ENCODE peak calls at places on chromosomes 3 and 15, in six cellular contexts. One of them, this sample, is unnamed.

GRCh38 chr3:21705769-21706168 is 45.2 kb downstream of the ZNF385D start:
- DNase-seq in EL: peak
- DNase-seq in upper lobe of right lung: no peak
- DNase-seq in Ammon's horn: peak
- DNase-seq in naive thymus-derived CD8-positive, alpha-beta T cell: no peak
- DNase-seq in fibroblast of the aortic adventitia: peak
- DNase-seq in this sample: no peak

GRCh38 chr3:71998995-71999673 is 214.2 kb upstream of the PROK2 start:
- DNase-seq in EL: peak
- DNase-seq in upper lobe of right lung: no peak
- DNase-seq in Ammon's horn: no peak
- DNase-seq in naive thymus-derived CD8-positive, alpha-beta T cell: no peak
- DNase-seq in fibroblast of the aortic adventitia: peak
- DNase-seq in this sample: no peak

GRCh38 chr3:117355566-117355965 is 646.0 kb downstream of the TUSC7 start:
- DNase-seq in EL: peak
- DNase-seq in upper lobe of right lung: no peak
- DNase-seq in Ammon's horn: peak
- DNase-seq in naive thymus-derived CD8-positive, alpha-beta T cell: no peak
- DNase-seq in fibroblast of the aortic adventitia: peak
- DNase-seq in this sample: no peak

GRCh38 chr15:52233405-52233804 is 42.2 kb upstream of the GNB5 start:
- DNase-seq in EL: peak
- DNase-seq in upper lobe of right lung: no peak
- DNase-seq in Ammon's horn: no peak
- DNase-seq in naive thymus-derived CD8-positive, alpha-beta T cell: no peak
- DNase-seq in fibroblast of the aortic adventitia: no peak
- DNase-seq in this sample: no peak

GRCh38 chr3:24598691-24599090 is 104.0 kb upstream of the THRB start:
- DNase-seq in EL: peak
- DNase-seq in upper lobe of right lung: no peak
- DNase-seq in Ammon's horn: no peak
- DNase-seq in naive thymus-derived CD8-positive, alpha-beta T cell: no peak
- DNase-seq in fibroblast of the aortic adventitia: no peak
- DNase-seq in this sample: no peak

GRCh38 chr15:87144775-87145174 is 1065.1 kb downstream of the AGBL1 start:
- DNase-seq in EL: peak
- DNase-seq in upper lobe of right lung: no peak
- DNase-seq in Ammon's horn: peak
- DNase-seq in naive thymus-derived CD8-positive, alpha-beta T cell: no peak
- DNase-seq in fibroblast of the aortic adventitia: peak
- DNase-seq in this sample: no peak

GRCh38 chr15:66638377-66638776 is 63.7 kb upstream of the SMAD6 start:
- DNase-seq in EL: no peak
- DNase-seq in upper lobe of right lung: no peak
- DNase-seq in Ammon's horn: no peak
- DNase-seq in naive thymus-derived CD8-positive, alpha-beta T cell: no peak
- DNase-seq in fibroblast of the aortic adventitia: no peak
- DNase-seq in this sample: no peak

GRCh38 chr15:80118956-80119355 is 33.8 kb upstream of the FAH start:
- DNase-seq in EL: no peak
- DNase-seq in upper lobe of right lung: no peak
- DNase-seq in Ammon's horn: peak
- DNase-seq in naive thymus-derived CD8-positive, alpha-beta T cell: no peak
- DNase-seq in fibroblast of the aortic adventitia: no peak
- DNase-seq in this sample: no peak

GRCh38 chr15:70892912-70893560 is 410 bp downstream of the LRRC49 start:
- DNase-seq in EL: peak
- DNase-seq in upper lobe of right lung: no peak
- DNase-seq in Ammon's horn: peak
- DNase-seq in naive thymus-derived CD8-positive, alpha-beta T cell: no peak
- DNase-seq in fibroblast of the aortic adventitia: peak
- DNase-seq in this sample: no peak

GRCh38 chr15:51401872-51402517 is 60.5 kb downstream of the GLDN start:
- DNase-seq in EL: peak
- DNase-seq in upper lobe of right lung: peak
- DNase-seq in Ammon's horn: peak
- DNase-seq in naive thymus-derived CD8-positive, alpha-beta T cell: no peak
- DNase-seq in fibroblast of the aortic adventitia: peak
- DNase-seq in this sample: peak

GRCh38 chr15:43799209-43799944 is 643 bp downstream of the SERINC4 start:
- DNase-seq in EL: no peak
- DNase-seq in upper lobe of right lung: no peak
- DNase-seq in Ammon's horn: no peak
- DNase-seq in naive thymus-derived CD8-positive, alpha-beta T cell: no peak
- DNase-seq in fibroblast of the aortic adventitia: no peak
- DNase-seq in this sample: no peak

GRCh38 chr3:34260266-34260990 is 462.0 kb downstream of the PDCD6IP start:
- DNase-seq in EL: peak
- DNase-seq in upper lobe of right lung: no peak
- DNase-seq in Ammon's horn: peak
- DNase-seq in naive thymus-derived CD8-positive, alpha-beta T cell: no peak
- DNase-seq in fibroblast of the aortic adventitia: peak
- DNase-seq in this sample: peak

GRCh38 chr3:34793066-34793465 is 846.3 kb upstream of the ARPP21 start:
- DNase-seq in EL: no peak
- DNase-seq in upper lobe of right lung: no peak
- DNase-seq in Ammon's horn: no peak
- DNase-seq in naive thymus-derived CD8-positive, alpha-beta T cell: no peak
- DNase-seq in fibroblast of the aortic adventitia: no peak
- DNase-seq in this sample: no peak

GRCh38 chr15:30953183-30953582 is 38.2 kb downstream of the MTMR10 start:
- DNase-seq in EL: no peak
- DNase-seq in upper lobe of right lung: no peak
- DNase-seq in Ammon's horn: no peak
- DNase-seq in naive thymus-derived CD8-positive, alpha-beta T cell: no peak
- DNase-seq in fibroblast of the aortic adventitia: no peak
- DNase-seq in this sample: no peak

GRCh38 chr15:37824717-37825382 is 109.6 kb upstream of the TMCO5A start:
- DNase-seq in EL: peak
- DNase-seq in upper lobe of right lung: no peak
- DNase-seq in Ammon's horn: no peak
- DNase-seq in naive thymus-derived CD8-positive, alpha-beta T cell: no peak
- DNase-seq in fibroblast of the aortic adventitia: peak
- DNase-seq in this sample: no peak

GRCh38 chr15:36432162-36432561 is 147.3 kb upstream of the CDIN1 start:
- DNase-seq in EL: peak
- DNase-seq in upper lobe of right lung: no peak
- DNase-seq in Ammon's horn: no peak
- DNase-seq in naive thymus-derived CD8-positive, alpha-beta T cell: no peak
- DNase-seq in fibroblast of the aortic adventitia: no peak
- DNase-seq in this sample: no peak

GRCh38 chr3:106533097-106533496 is 664.3 kb upstream of the CBLB start:
- DNase-seq in EL: no peak
- DNase-seq in upper lobe of right lung: no peak
- DNase-seq in Ammon's horn: no peak
- DNase-seq in naive thymus-derived CD8-positive, alpha-beta T cell: no peak
- DNase-seq in fibroblast of the aortic adventitia: peak
- DNase-seq in this sample: no peak

GRCh38 chr3:180707921-180708320 is 28.6 kb upstream of the CCDC39 start:
- DNase-seq in EL: no peak
- DNase-seq in upper lobe of right lung: no peak
- DNase-seq in Ammon's horn: no peak
- DNase-seq in naive thymus-derived CD8-positive, alpha-beta T cell: no peak
- DNase-seq in fibroblast of the aortic adventitia: no peak
- DNase-seq in this sample: no peak

GRCh38 chr3:138059261-138059660 is 49.3 kb downstream of the CLDN18 start:
- DNase-seq in EL: no peak
- DNase-seq in upper lobe of right lung: no peak
- DNase-seq in Ammon's horn: no peak
- DNase-seq in naive thymus-derived CD8-positive, alpha-beta T cell: no peak
- DNase-seq in fibroblast of the aortic adventitia: peak
- DNase-seq in this sample: no peak

GRCh38 chr15:61173899-61174689 is 55.0 kb downstream of the RORA start:
- DNase-seq in EL: no peak
- DNase-seq in upper lobe of right lung: no peak
- DNase-seq in Ammon's horn: no peak
- DNase-seq in naive thymus-derived CD8-positive, alpha-beta T cell: no peak
- DNase-seq in fibroblast of the aortic adventitia: no peak
- DNase-seq in this sample: no peak

GRCh38 chr3:60142009-60142408 is 1092.2 kb upstream of the CFAP20DC start:
- DNase-seq in EL: no peak
- DNase-seq in upper lobe of right lung: no peak
- DNase-seq in Ammon's horn: peak
- DNase-seq in naive thymus-derived CD8-positive, alpha-beta T cell: no peak
- DNase-seq in fibroblast of the aortic adventitia: peak
- DNase-seq in this sample: no peak

GRCh38 chr3:28586325-28586724 is 237.7 kb upstream of the AZI2 start:
- DNase-seq in EL: no peak
- DNase-seq in upper lobe of right lung: no peak
- DNase-seq in Ammon's horn: no peak
- DNase-seq in naive thymus-derived CD8-positive, alpha-beta T cell: no peak
- DNase-seq in fibroblast of the aortic adventitia: no peak
- DNase-seq in this sample: no peak

GRCh38 chr15:39502616-39503195 is 78.2 kb upstream of the THBS1 start:
- DNase-seq in EL: no peak
- DNase-seq in upper lobe of right lung: no peak
- DNase-seq in Ammon's horn: no peak
- DNase-seq in naive thymus-derived CD8-positive, alpha-beta T cell: no peak
- DNase-seq in fibroblast of the aortic adventitia: peak
- DNase-seq in this sample: no peak

GRCh38 chr3:66236281-66236680 is 15.5 kb downstream of the SLC25A26 start:
- DNase-seq in EL: peak
- DNase-seq in upper lobe of right lung: no peak
- DNase-seq in Ammon's horn: no peak
- DNase-seq in naive thymus-derived CD8-positive, alpha-beta T cell: no peak
- DNase-seq in fibroblast of the aortic adventitia: peak
- DNase-seq in this sample: no peak

GRCh38 chr3:114449271-114450007 is 155.6 kb downstream of the TIGIT start:
- DNase-seq in EL: no peak
- DNase-seq in upper lobe of right lung: no peak
- DNase-seq in Ammon's horn: no peak
- DNase-seq in naive thymus-derived CD8-positive, alpha-beta T cell: no peak
- DNase-seq in fibroblast of the aortic adventitia: peak
- DNase-seq in this sample: no peak

GRCh38 chr3:105764378-105765376 is 104.1 kb downstream of the CBLB start:
- DNase-seq in EL: no peak
- DNase-seq in upper lobe of right lung: no peak
- DNase-seq in Ammon's horn: no peak
- DNase-seq in naive thymus-derived CD8-positive, alpha-beta T cell: no peak
- DNase-seq in fibroblast of the aortic adventitia: no peak
- DNase-seq in this sample: no peak

GRCh38 chr15:51837784-51838183 is 8.3 kb downstream of the TMOD3 start:
- DNase-seq in EL: no peak
- DNase-seq in upper lobe of right lung: no peak
- DNase-seq in Ammon's horn: no peak
- DNase-seq in naive thymus-derived CD8-positive, alpha-beta T cell: no peak
- DNase-seq in fibroblast of the aortic adventitia: peak
- DNase-seq in this sample: no peak

GRCh38 chr3:43969944-43970343 is 271.7 kb upstream of the TOPAZ1 start:
- DNase-seq in EL: no peak
- DNase-seq in upper lobe of right lung: no peak
- DNase-seq in Ammon's horn: no peak
- DNase-seq in naive thymus-derived CD8-positive, alpha-beta T cell: no peak
- DNase-seq in fibroblast of the aortic adventitia: no peak
- DNase-seq in this sample: no peak

GRCh38 chr15:72313448-72313840 is 6.5 kb downstream of the CELF6 start:
- DNase-seq in EL: no peak
- DNase-seq in upper lobe of right lung: no peak
- DNase-seq in Ammon's horn: no peak
- DNase-seq in naive thymus-derived CD8-positive, alpha-beta T cell: no peak
- DNase-seq in fibroblast of the aortic adventitia: no peak
- DNase-seq in this sample: no peak

GRCh38 chr3:134854285-134854684 is 59.2 kb downstream of the EPHB1 start:
- DNase-seq in EL: no peak
- DNase-seq in upper lobe of right lung: no peak
- DNase-seq in Ammon's horn: no peak
- DNase-seq in naive thymus-derived CD8-positive, alpha-beta T cell: no peak
- DNase-seq in fibroblast of the aortic adventitia: no peak
- DNase-seq in this sample: no peak

GRCh38 chr3:98999675-99000074 is 98.2 kb upstream of the DCBLD2 start:
- DNase-seq in EL: no peak
- DNase-seq in upper lobe of right lung: no peak
- DNase-seq in Ammon's horn: no peak
- DNase-seq in naive thymus-derived CD8-positive, alpha-beta T cell: no peak
- DNase-seq in fibroblast of the aortic adventitia: no peak
- DNase-seq in this sample: no peak

GRCh38 chr15:52790941-52791751 is 1.0 kb upstream of the ONECUT1 start:
- DNase-seq in EL: peak
- DNase-seq in upper lobe of right lung: no peak
- DNase-seq in Ammon's horn: peak
- DNase-seq in naive thymus-derived CD8-positive, alpha-beta T cell: no peak
- DNase-seq in fibroblast of the aortic adventitia: no peak
- DNase-seq in this sample: no peak

GRCh38 chr15:68795298-68795848 is 25.3 kb downstream of the ANP32A start:
- DNase-seq in EL: peak
- DNase-seq in upper lobe of right lung: peak
- DNase-seq in Ammon's horn: peak
- DNase-seq in naive thymus-derived CD8-positive, alpha-beta T cell: peak
- DNase-seq in fibroblast of the aortic adventitia: peak
- DNase-seq in this sample: peak

GRCh38 chr15:22253676-22254408 is 173.5 kb downstream of the OR4M2 start:
- DNase-seq in EL: no peak
- DNase-seq in upper lobe of right lung: no peak
- DNase-seq in Ammon's horn: no peak
- DNase-seq in naive thymus-derived CD8-positive, alpha-beta T cell: no peak
- DNase-seq in fibroblast of the aortic adventitia: no peak
- DNase-seq in this sample: no peak

GRCh38 chr3:177237206-177237605 is 39.9 kb upstream of the TBL1XR1 start:
- DNase-seq in EL: no peak
- DNase-seq in upper lobe of right lung: no peak
- DNase-seq in Ammon's horn: no peak
- DNase-seq in naive thymus-derived CD8-positive, alpha-beta T cell: no peak
- DNase-seq in fibroblast of the aortic adventitia: peak
- DNase-seq in this sample: peak

GRCh38 chr15:69459063-69459462 is 6.4 kb downstream of the RPLP1 start:
- DNase-seq in EL: no peak
- DNase-seq in upper lobe of right lung: no peak
- DNase-seq in Ammon's horn: no peak
- DNase-seq in naive thymus-derived CD8-positive, alpha-beta T cell: no peak
- DNase-seq in fibroblast of the aortic adventitia: peak
- DNase-seq in this sample: no peak